ENCODE peak calls at places on chromosomes 13 and 19, in five cellular contexts. G is GM12878, S is SK-N-SH, Q is HepG2, A is K562. J is an unnamed sample.

GRCh38 chr19:15195987-15196682 is 4.7 kb downstream of the NOTCH3 start:
- DNase-seq in G (no peak), S (no peak), Q (no peak), A (no peak), J (no peak)

GRCh38 chr19:33905473-33905936 is 108.8 kb downstream of the KCTD15 start:
- DNase-seq in G (no peak), S (peak; percentile 52), Q (no peak), A (no peak), J (no peak)

GRCh38 chr19:17779281-17779930 is 15.5 kb upstream of the B3GNT3 start:
- DNase-seq in G (no peak), S (peak; percentile 49), Q (no peak), A (peak; percentile 85), J (peak; percentile 15)

GRCh38 chr19:41478875-41479756 is 36.2 kb downstream of the ERICH4 start:
- DNase-seq in G (no peak), S (no peak), Q (no peak), A (no peak), J (no peak)

GRCh38 chr13:113022391-113023216 is 53.6 kb downstream of the MCF2L start:
- DNase-seq in G (no peak), S (no peak), Q (peak; percentile 98), A (no peak), J (no peak)

GRCh38 chr13:28394422-28394821 is 100.5 kb downstream of the FLT1 start:
- DNase-seq in G (no peak), S (no peak), Q (no peak), A (no peak), J (peak; percentile 34)

GRCh38 chr19:33823341-33823740 is 26.7 kb downstream of the KCTD15 start:
- DNase-seq in G (no peak), S (no peak), Q (no peak), A (no peak), J (no peak)

GRCh38 chr13:93226623-93227279 is at the start of gene GPC6:
- DNase-seq in G (no peak), S (peak; percentile 80), Q (peak; percentile 79), A (peak; percentile 66), J (peak; percentile 95)

GRCh38 chr19:10501971-10502523 is 1.1 kb downstream of the KEAP1 start:
- DNase-seq in G (no peak), S (peak; percentile 90), Q (peak; percentile 33), A (peak; percentile 45), J (peak; percentile 29)

GRCh38 chr13:102555914-102556553 is 40.8 kb upstream of the TPP2 start:
- DNase-seq in G (no peak), S (peak; percentile 47), Q (peak; percentile 18), A (peak; percentile 32), J (peak; percentile 26)

GRCh38 chr19:591099-591958 is 1.6 kb downstream of the HCN2 start:
- DNase-seq in G (no peak), S (no peak), Q (no peak), A (peak; percentile 68), J (no peak)

GRCh38 chr13:44116562-44117315 is 237.0 kb downstream of the LACC1 start:
- DNase-seq in G (no peak), S (no peak), Q (no peak), A (no peak), J (peak; percentile 18)

GRCh38 chr13:37959284-37959683 is 89.7 kb upstream of the TRPC4 start:
- DNase-seq in G (no peak), S (no peak), Q (no peak), A (peak; percentile 92), J (no peak)

GRCh38 chr19:13619203-13619632 is 112.9 kb upstream of the CACNA1A start:
- DNase-seq in G (no peak), S (no peak), Q (no peak), A (no peak), J (peak; percentile 81)

GRCh38 chr19:43704002-43704705 is 11.7 kb upstream of the IRGC start:
- DNase-seq in G (no peak), S (no peak), Q (peak; percentile 61), A (no peak), J (no peak)

DNA sequence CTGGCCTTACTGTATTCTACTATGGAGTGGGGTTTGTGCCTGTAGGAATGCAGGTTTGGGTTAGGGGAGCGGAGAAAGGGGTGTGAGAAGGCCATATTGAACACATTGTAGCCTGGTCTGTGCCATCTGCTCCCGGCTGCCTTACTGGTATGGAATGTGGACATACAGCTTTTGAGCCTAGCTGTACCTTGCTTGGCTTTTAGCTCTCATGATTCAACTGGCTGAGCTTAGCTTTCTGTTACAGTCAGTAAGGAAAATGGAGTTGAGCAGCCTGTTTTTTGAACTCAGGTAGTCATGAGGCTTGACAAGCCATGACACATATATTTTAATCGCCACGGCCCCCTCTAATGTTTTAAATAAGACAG is 41.6 kb downstream of the ARHGAP35 start:
- DNase-seq in G (no peak), S (no peak), Q (no peak), A (no peak), J (peak; percentile 31)
- TF ChIP-seq MXI1 in G (no peak), S (no peak), Q (no peak), A (no peak), J (no peak)

GRCh38 chr19:42683917-42684513 is 56.3 kb downstream of the PSG3 start:
- DNase-seq in G (no peak), S (peak; percentile 9), Q (peak; percentile 5), A (peak; percentile 40), J (peak; percentile 31)
- TF ChIP-seq MXI1 in G (no peak), S (no peak), Q (no peak), A (no peak), J (no peak)

DNA sequence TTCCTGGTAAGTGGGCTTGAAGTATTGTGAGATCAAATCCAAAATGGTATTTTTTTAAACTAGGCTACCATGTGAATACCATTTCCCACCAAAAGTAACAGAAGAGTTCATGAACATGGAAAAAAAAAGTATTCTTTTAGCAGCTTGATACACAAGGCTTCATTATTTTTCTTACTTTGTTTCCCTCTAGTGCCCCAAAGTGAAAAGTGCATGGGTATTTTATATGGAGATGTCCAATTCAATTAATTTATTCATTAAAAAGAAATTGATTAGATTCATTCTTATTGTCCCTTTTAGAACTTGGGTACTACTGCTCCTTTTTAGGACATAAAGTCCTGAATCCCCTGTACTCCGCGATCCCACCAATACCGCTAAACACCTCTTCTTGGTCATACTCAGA is 28.6 kb upstream of the SCEL start:
- DNase-seq in G (no peak), S (no peak), Q (no peak), A (no peak), J (no peak)
- TF ChIP-seq MXI1 in G (no peak), S (no peak), Q (no peak), A (no peak), J (no peak)

DNA sequence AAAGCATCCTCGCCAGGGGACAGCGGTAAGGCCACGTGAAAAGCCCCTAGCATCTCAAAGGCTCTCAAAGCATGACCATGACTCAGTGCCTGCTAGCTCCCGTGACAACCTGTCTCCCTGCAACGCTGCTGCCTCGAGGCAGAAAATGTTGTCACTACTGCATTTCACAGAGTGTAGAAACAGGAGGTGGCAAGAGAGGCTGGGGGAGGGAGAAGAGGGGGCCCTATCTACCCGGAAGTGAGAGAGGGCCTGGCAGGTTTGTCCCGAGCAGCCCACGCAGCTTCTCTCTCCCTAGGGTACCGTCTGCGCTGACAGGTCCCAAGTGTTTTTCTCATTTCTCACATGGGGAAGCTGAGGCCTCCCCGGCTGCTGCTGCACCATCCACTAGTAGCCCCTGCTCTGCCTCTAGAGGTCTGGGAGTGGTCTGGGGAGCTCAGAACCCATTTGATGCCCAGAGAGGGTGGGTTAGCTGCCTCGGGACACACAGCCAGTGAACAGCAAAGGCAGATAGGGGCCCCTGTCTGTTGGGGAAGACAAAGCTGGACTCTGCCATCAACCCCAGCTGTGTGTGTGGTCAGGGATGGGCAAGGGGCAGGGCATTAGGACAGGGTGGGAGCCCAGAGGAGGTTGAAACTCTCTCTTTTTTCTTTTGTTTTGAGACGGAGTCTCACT is 3.7 kb downstream of the TINCR start:
- DNase-seq in G (no peak), S (peak; percentile 60), Q (no peak), A (peak; percentile 27), J (peak; percentile 37)
- TF ChIP-seq MXI1 in G (no peak), S (no peak), Q (no peak), A (no peak), J (no peak)

GRCh38 chr19:55013596-55013995 is 24.5 kb downstream of the GP6 start:
- DNase-seq in G (no peak), S (no peak), Q (no peak), A (no peak), J (no peak)

GRCh38 chr19:55015126-55015525 is 22.9 kb downstream of the GP6 start:
- DNase-seq in G (no peak), S (no peak), Q (no peak), A (no peak), J (no peak)

GRCh38 chr19:55012294-55012693 is 25.8 kb downstream of the GP6 start:
- DNase-seq in G (no peak), S (no peak), Q (no peak), A (no peak), J (no peak)

GRCh38 chr19:55016017-55016416 is 22.0 kb downstream of the GP6 start:
- DNase-seq in G (no peak), S (no peak), Q (no peak), A (no peak), J (no peak)

GRCh38 chr19:55014714-55015113 is 23.4 kb downstream of the GP6 start:
- DNase-seq in G (no peak), S (peak; percentile 50), Q (no peak), A (no peak), J (no peak)
- TF ChIP-seq MXI1 in G (no peak), S (no peak), Q (no peak), A (no peak), J (no peak)

GRCh38 chr19:38151242-38151641 is 72.8 kb downstream of the DPF1 start:
- DNase-seq in G (no peak), S (no peak), Q (no peak), A (no peak), J (no peak)
- TF ChIP-seq MXI1 in G (no peak), S (no peak), Q (no peak), A (no peak), J (no peak)

DNA sequence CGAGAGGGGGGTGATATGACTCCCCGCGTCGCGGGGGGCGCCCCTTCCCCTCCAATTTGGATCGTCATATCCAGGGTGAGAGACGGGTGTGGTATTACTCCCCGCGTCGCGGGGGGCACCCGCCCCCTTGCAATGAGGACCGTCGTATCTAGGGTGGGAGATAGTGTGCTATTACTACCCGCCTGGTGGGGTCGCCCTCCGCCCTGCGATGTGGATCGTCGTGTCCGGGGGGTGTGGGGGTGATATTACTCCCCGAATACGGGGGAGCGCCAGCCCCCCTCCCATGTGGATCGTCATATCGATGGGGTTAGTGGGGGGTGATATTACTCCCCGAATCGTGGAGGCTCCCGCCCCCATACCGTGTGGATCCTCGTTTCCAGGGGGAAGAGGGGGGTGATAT is 29.2 kb upstream of the RGCC start:
- DNase-seq in G (no peak), S (peak; percentile 65), Q (no peak), A (no peak), J (no peak)
- TF ChIP-seq MXI1 in G (no peak), S (no peak), Q (no peak), A (no peak), J (no peak)

GRCh38 chr13:101127741-101128353 is 288.5 kb downstream of the NALCN start:
- DNase-seq in G (no peak), S (peak; percentile 53), Q (peak; percentile 33), A (peak; percentile 37), J (peak; percentile 53)
- TF ChIP-seq MXI1 in G (no peak), S (no peak), Q (no peak), A (no peak), J (no peak)